ENCODE peak calls at places on chromosomes 7 and 10, in five cellular contexts. L, E, M, A and G are unnamed samples.
A peak's percentile ranks its signal among the peaks of the same experiment; 100 is the strongest.

GRCh38 chr7:12637819-12638592 is 49.4 kb upstream of the ARL4A start:
- DNase-seq in M (no peak), L (no peak), A (no peak), E (no peak), G (no peak)

GRCh38 chr10:48589266-48589665 is 15.6 kb downstream of the ARHGAP22 start:
- DNase-seq in L (no peak), M (no peak), E (no peak), A (no peak), G (no peak)

GRCh38 chr7:36746347-36746746 is 22.1 kb upstream of the AOAH start:
- DNase-seq in E (no peak), M (peak; percentile 81), A (no peak), L (no peak), G (no peak)

GRCh38 chr10:6416892-6417512 is 163.1 kb downstream of the PRKCQ start:
- DNase-seq in M (no peak), L (no peak), E (no peak), A (peak; percentile 76), G (no peak)

GRCh38 chr7:74365320-74366022 is 76.3 kb downstream of the CLIP2 start:
- DNase-seq in M (peak; percentile 88), L (peak; percentile 54), A (peak; percentile 95), E (peak; percentile 84), G (no peak)

GRCh38 chr10:104435822-104436221 is 82.2 kb downstream of the CFAP58 start:
- DNase-seq in L (no peak), A (no peak), M (no peak), E (no peak), G (no peak)

GRCh38 chr10:23293145-23293724 is 51.4 kb downstream of the C10orf67 start:
- DNase-seq in L (no peak), A (peak; percentile 86), E (no peak), M (peak; percentile 37), G (no peak)

GRCh38 chr10:72010234-72010992 is 46.2 kb downstream of the CHST3 start:
- DNase-seq in L (no peak), E (no peak), M (no peak), A (no peak), G (no peak)

GRCh38 chr10:89204621-89205020 is 2.5 kb downstream of the CH25H start:
- DNase-seq in L (no peak), A (no peak), E (no peak), M (no peak), G (peak; percentile 17)

GRCh38 chr10:113199459-113199858 is 249.4 kb downstream of the TCF7L2 start:
- DNase-seq in A (no peak), E (no peak), L (no peak), M (no peak), G (peak; percentile 74)

GRCh38 chr7:19110778-19111175 is 6.7 kb downstream of the TWIST1 start:
- DNase-seq in M (no peak), E (no peak), L (no peak), A (peak; percentile 25), G (no peak)

GRCh38 chr10:86899128-86899527 is 58.3 kb downstream of the MMRN2 start:
- DNase-seq in A (peak; percentile 57), E (no peak), M (no peak), L (no peak), G (peak; percentile 79)

GRCh38 chr10:48399056-48399541 is 92.6 kb downstream of the MAPK8 start:
- DNase-seq in L (no peak), M (no peak), A (peak; percentile 16), E (no peak), G (no peak)

GRCh38 chr10:82558208-82558607 is 683.2 kb downstream of the NRG3 start:
- DNase-seq in L (no peak), M (no peak), A (no peak), E (no peak), G (no peak)

GRCh38 chr10:34702093-34702952 is 112.8 kb downstream of the PARD3 start:
- DNase-seq in E (no peak), A (peak; percentile 54), L (no peak), M (peak; percentile 37), G (no peak)
- H3K4me1 ChIP-seq in E (peaks cover 9% of the 10 kb centered on the region), A (peaks cover 19% of the 10 kb centered on the region), L (peaks cover 85% of the 10 kb centered on the region), M (peaks cover 35% of the 10 kb centered on the region), G (peaks cover 78% of the 10 kb centered on the region)

DNA sequence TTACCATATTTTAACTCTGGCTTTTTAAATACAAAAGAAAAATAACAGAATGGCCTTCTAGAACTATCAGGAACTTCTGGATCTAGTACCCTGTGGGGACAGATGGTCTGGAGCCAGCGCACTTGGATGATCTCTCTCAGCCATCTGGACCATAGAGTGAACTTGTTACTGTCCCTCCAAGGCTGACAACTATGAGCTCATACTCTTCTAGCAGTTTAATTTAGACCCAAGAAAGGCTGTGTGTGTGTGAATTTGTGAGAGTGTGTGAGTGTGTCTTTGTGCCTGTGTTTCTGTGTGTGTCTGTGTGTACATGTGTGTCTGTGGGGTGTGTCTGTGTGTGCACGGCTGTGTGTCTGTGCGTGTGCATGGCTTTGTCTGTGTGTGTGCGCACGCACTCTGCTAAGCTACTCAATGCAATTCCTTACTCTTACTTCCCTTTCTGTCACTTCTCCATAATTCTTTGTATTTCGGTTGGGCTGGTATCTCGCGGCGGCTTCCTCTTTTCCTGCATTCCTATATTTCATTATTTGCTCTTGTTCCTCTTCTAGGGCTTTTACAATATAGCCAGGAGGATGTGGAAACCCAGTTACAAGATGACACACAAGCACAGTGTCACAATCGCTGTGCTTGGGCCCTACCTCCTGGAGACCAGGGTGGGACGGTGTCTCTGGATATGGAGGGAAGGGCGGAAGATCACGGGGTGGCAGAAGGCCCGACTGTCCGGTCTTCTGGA is 51.9 kb downstream of the IKZF1 start:
- DNase-seq in E (no peak), M (no peak), A (no peak), L (peak; percentile 46), G (no peak)
- H3K4me1 ChIP-seq in E (no peaks in the 10 kb centered on the region), M (no peaks in the 10 kb centered on the region), A (no peaks in the 10 kb centered on the region), L (no peaks in the 10 kb centered on the region), G (no peaks in the 10 kb centered on the region)

DNA sequence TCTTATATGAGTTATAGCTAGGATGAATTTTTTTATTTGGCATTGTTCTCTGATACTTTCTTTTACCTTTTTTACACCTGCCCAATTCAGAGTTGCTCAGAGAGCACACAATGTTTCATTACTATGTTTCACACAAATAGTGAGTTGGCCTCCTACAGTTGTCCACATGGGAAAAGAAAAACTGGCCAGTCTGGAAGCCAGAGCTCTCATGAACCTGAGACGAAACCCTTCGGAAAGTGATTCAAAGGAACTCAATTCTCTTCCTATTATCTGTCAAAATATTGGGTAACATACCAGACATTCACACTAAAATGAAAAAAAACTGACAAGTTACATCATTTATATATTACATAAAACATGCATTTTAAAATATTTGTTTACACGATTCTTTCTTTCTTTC is 15.3 kb downstream of the SCRN1 start:
- DNase-seq in M (no peak), L (no peak), A (no peak), E (no peak), G (no peak)
- H3K4me1 ChIP-seq in M (peaks cover 26% of the 10 kb centered on the region), L (peaks cover 17% of the 10 kb centered on the region), A (peaks cover 25% of the 10 kb centered on the region), E (no peaks in the 10 kb centered on the region), G (peaks cover 68% of the 10 kb centered on the region)

DNA sequence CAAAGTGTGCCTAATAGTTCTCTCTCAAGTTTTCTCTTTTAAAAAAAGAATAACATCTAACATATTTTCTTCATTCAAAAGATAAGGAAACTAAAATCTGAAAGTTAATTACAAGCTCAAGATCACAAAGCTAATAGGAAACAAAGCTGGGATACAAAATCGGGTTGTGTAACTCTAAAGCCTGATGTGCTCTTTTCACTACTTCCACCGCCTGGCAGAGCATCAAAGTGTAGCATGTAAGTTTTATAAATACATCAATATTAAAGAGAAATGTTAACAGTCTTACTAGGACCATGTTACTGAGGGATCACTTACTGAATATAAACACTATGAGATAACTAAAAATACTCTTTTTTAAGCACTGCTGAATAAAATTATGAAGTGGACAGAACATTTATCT is 97.2 kb downstream of the KMT2C start:
- DNase-seq in L (no peak), A (no peak), M (no peak), E (no peak), G (no peak)
- H3K4me1 ChIP-seq in L (peaks cover 85% of the 10 kb centered on the region), A (no peaks in the 10 kb centered on the region), M (peaks cover 11% of the 10 kb centered on the region), E (peaks cover 6% of the 10 kb centered on the region), G (peaks cover 73% of the 10 kb centered on the region)

GRCh38 chr7:6478186-6478585 is 30.4 kb upstream of the DAGLB start:
- DNase-seq in A (no peak), M (no peak), E (no peak), L (no peak), G (no peak)
- H3K4me1 ChIP-seq in A (no peaks in the 10 kb centered on the region), M (peaks cover 25% of the 10 kb centered on the region), E (peaks cover 24% of the 10 kb centered on the region), L (peaks cover 85% of the 10 kb centered on the region), G (peaks cover 67% of the 10 kb centered on the region)

DNA sequence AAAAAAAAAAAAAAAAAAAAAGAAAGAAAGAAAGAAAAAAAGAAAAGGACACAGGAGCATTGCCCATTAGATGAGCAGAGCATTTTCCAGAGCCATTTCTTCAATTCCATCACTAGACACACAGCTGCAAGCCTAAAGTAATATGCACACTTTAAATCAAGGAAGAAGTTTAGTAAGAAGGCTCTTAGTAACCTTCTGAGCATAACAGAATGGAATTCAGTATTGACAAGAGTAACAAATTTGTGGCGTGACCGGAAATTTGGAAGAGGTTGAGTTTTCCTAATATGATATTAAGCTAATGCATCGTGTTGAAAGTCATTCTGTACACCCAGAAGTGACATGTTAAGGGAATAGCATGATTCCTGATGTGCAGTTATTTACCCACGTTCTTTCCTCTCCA is 35.3 kb downstream of the SMURF1 start:
- DNase-seq in L (no peak), E (no peak), A (no peak), M (no peak), G (no peak)
- H3K4me1 ChIP-seq in L (peaks cover 57% of the 10 kb centered on the region), E (peaks cover 9% of the 10 kb centered on the region), A (peaks cover 25% of the 10 kb centered on the region), M (peaks cover 18% of the 10 kb centered on the region), G (peaks cover 68% of the 10 kb centered on the region)

GRCh38 chr7:134882481-134882880 is 103.0 kb downstream of the CALD1 start:
- DNase-seq in E (no peak), A (no peak), M (no peak), L (no peak), G (no peak)
- H3K4me1 ChIP-seq in E (peaks cover 3% of the 10 kb centered on the region), A (no peaks in the 10 kb centered on the region), M (peaks cover 13% of the 10 kb centered on the region), L (peaks cover 72% of the 10 kb centered on the region), G (peaks cover 92% of the 10 kb centered on the region)